ENCODE peak calls at places on chromosomes 4 and X, in eight cellular contexts. G, O, E, I, Q, T, J and R are unnamed samples. For H3K36me3 and H3K4me1, the result is how much of the 10 kb centered on the place peaks cover.

GRCh38 chr4:93776386-93777080 is 52.0 kb upstream of the ATOH1 start:
- DNase-seq in G (peak), O (no peak), E (no peak), I (no peak), Q (no peak), T (peak), J (no peak), R (no peak)

GRCh38 chrX:101057095-101057714 is 5.3 kb upstream of the TRMT2B start:
- DNase-seq in G (peak), O (peak), E (no peak), I (no peak), Q (no peak), T (peak), J (peak), R (no peak)

GRCh38 chrX:131746491-131746968 is 202.7 kb downstream of the OR13H1 start:
- DNase-seq in G (no peak), O (no peak), E (no peak), I (peak), Q (no peak), T (peak), J (peak), R (peak)

GRCh38 chr4:183905593-183906485 is 732 bp downstream of the STOX2 start:
- DNase-seq in G (peak), O (no peak), E (peak), I (peak), Q (peak), T (peak), J (no peak), R (peak)

GRCh38 chrX:41824551-41824950 is 98.8 kb downstream of the CASK start:
- DNase-seq in G (peak), O (no peak), E (no peak), I (no peak), Q (peak), T (peak), J (no peak), R (no peak)

GRCh38 chr4:126957555-126958440 is 675.0 kb upstream of the INTU start:
- DNase-seq in G (peak), O (no peak), E (no peak), I (no peak), Q (no peak), T (no peak), J (no peak), R (no peak)

GRCh38 chr4:105471566-105472176 is 2.2 kb downstream of the PPA2 start:
- DNase-seq in G (peak), O (peak), E (peak), I (peak), Q (peak), T (peak), J (peak), R (peak)

GRCh38 chr4:89868999-89869589 is 25.6 kb upstream of the MMRN1 start:
- DNase-seq in G (peak), O (no peak), E (no peak), I (no peak), Q (no peak), T (peak), J (no peak), R (no peak)

GRCh38 chr4:135274461-135274860 is 1072.9 kb upstream of the PABPC4L start:
- DNase-seq in G (no peak), O (no peak), E (no peak), I (no peak), Q (no peak), T (no peak), J (no peak), R (no peak)

GRCh38 chrX:12978205-12979010 is 3.5 kb downstream of the TMSB4X start:
- DNase-seq in G (peak), O (peak), E (no peak), I (peak), Q (peak), T (peak), J (peak), R (peak)

GRCh38 chr4:131547506-131547981 is 1601.5 kb upstream of the PCDH10 start:
- DNase-seq in G (no peak), O (no peak), E (no peak), I (no peak), Q (no peak), T (no peak), J (peak), R (no peak)

GRCh38 chrX:11241720-11242119 is 51.5 kb upstream of the AMELX start:
- DNase-seq in G (no peak), O (no peak), E (no peak), I (no peak), Q (no peak), T (no peak), J (no peak), R (no peak)

GRCh38 chr4:150176559-150176958 is 98.3 kb downstream of the DCLK2 start:
- DNase-seq in G (peak), O (no peak), E (no peak), I (no peak), Q (peak), T (no peak), J (no peak), R (no peak)

GRCh38 chr4:182429896-182430295 is 186.7 kb downstream of the TENM3 start:
- DNase-seq in G (no peak), O (no peak), E (no peak), I (no peak), Q (no peak), T (no peak), J (no peak), R (no peak)

GRCh38 chrX:2629316-2630168 is 61.6 kb upstream of the CD99 start:
- DNase-seq in G (no peak), O (peak), E (no peak), I (no peak), Q (no peak), T (no peak), J (peak), R (peak)

GRCh38 chr4:89889289-89889688 is 5.4 kb upstream of the MMRN1 start:
- DNase-seq in G (peak), O (no peak), E (no peak), I (no peak), Q (no peak), T (peak), J (no peak), R (no peak)

GRCh38 chrX:110108381-110108796 is 105.5 kb downstream of the TMEM164 start:
- DNase-seq in G (peak), O (no peak), E (no peak), I (no peak), Q (no peak), T (no peak), J (no peak), R (no peak)

GRCh38 chrX:108261541-108262218 is 170.1 kb downstream of the ATG4A start:
- DNase-seq in G (peak), O (no peak), E (peak), I (no peak), Q (peak), T (peak), J (no peak), R (no peak)

GRCh38 chrX:107743995-107744394 is 31.6 kb downstream of the TSC22D3 start:
- DNase-seq in G (no peak), O (no peak), E (no peak), I (no peak), Q (no peak), T (no peak), J (no peak), R (no peak)

GRCh38 chr4:170672571-170672970 is 582.8 kb upstream of the AADAT start:
- DNase-seq in G (no peak), O (no peak), E (no peak), I (no peak), Q (no peak), T (peak), J (no peak), R (no peak)

GRCh38 chrX:134181261-134181660 is 55.7 kb upstream of the CCDC160 start:
- DNase-seq in G (no peak), O (no peak), E (no peak), I (no peak), Q (no peak), T (no peak), J (no peak), R (no peak)

GRCh38 chr4:6216588-6216987 is 16.2 kb upstream of the JAKMIP1 start:
- DNase-seq in G (no peak), O (no peak), E (no peak), I (no peak), Q (no peak), T (no peak), J (no peak), R (no peak)

GRCh38 chr4:5998333-5998936 is 19.8 kb downstream of the C4orf50 start:
- DNase-seq in G (peak), O (no peak), E (peak), I (peak), Q (peak), T (peak), J (peak), R (peak)

GRCh38 chrX:39020051-39020669 is 218.9 kb downstream of the MID1IP1 start:
- DNase-seq in G (no peak), O (no peak), E (no peak), I (no peak), Q (no peak), T (no peak), J (no peak), R (no peak)

GRCh38 chr4:112862318-112862674 is 187.2 kb upstream of the ANK2 start:
- DNase-seq in G (no peak), O (no peak), E (no peak), I (no peak), Q (no peak), T (no peak), J (no peak), R (no peak)

GRCh38 chrX:42248226-42248625 is 324.9 kb upstream of the CASK start:
- DNase-seq in G (peak), O (no peak), E (no peak), I (no peak), Q (no peak), T (no peak), J (no peak), R (no peak)

GRCh38 chr4:128572778-128573241 is 236.7 kb upstream of the JADE1 start:
- DNase-seq in G (no peak), O (peak), E (no peak), I (no peak), Q (no peak), T (peak), J (no peak), R (no peak)

GRCh38 chrX:12113321-12113720 is 25.0 kb upstream of the FRMPD4 start:
- DNase-seq in G (no peak), O (no peak), E (no peak), I (no peak), Q (no peak), T (peak), J (no peak), R (no peak)

GRCh38 chr4:182969651-182970279 is 52.6 kb upstream of the DCTD start:
- DNase-seq in G (no peak), O (no peak), E (no peak), I (no peak), Q (no peak), T (peak), J (no peak), R (no peak)

DNA sequence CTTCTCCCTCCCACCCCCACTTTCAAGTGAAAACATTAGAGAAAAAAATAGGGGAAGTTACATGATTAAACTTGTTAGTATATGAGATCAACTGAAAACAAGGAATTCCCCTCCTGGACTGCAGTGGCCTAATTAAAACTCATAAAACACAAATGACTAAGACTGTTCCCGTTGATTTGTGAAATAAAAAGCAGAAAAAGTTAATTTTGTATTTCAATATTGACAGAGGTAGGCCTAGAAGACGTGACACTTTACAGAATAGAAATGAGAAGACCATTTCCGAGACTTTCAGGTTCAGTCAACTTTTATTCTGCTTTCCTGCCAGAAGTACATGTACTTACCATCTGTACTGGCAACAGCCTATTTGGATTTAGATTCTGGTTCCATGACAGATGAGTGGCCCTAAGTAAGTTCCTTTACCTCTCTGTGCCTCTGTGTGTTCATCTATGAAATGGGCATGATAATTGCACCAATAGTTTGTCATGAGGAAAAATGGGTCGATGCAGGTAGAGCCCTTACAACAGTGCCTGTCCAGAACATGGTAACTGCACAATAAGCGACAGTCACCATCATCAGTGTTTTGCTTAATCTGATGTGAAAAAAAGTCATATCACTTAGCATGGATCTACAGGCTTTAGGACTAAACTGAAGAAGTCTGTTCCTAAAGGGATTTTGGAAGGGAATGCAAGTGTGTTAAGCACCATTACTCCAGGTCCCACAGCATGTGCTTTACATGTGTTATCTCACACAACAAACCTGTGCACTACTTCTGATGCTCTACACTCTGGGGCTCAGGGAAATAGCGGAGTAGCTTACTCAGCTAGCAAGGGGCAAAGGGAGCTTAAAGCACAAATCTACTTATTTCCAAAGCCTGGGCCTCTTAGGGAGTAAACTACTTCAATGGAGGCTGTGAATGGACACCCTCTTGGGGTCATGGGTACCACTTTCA is 562.3 kb upstream of the DIPK2B start:
- DNase-seq in G (no peak), O (no peak), E (no peak), I (no peak), Q (no peak), T (peak), J (no peak), R (peak)
- H3K36me3 ChIP-seq in G (under half), O (under half), E (under half), I (under half), Q (under half), T (half or more), J (under half), R (under half)

DNA sequence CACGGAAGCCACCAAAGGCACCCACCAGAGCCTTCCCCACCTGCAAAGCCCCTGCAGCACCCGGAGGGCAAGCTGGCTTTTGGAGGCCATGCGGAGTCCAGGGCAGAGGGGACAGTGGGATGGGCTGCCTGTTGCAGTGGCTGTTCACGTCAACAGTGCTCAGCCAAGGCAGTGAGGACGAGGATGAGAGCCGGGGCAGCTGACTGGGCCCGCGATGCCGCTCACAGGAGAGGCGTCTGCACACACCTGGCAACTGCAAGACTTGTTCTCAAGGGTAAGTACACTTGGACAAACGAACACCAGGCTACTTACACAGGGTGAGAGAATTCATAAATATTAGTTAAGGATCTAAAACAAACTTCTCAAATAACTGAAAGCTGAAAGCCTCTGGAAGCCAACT is 19.6 kb downstream of the FGFR3 start:
- DNase-seq in G (no peak), O (no peak), E (no peak), I (no peak), Q (no peak), T (no peak), J (no peak), R (no peak)
- H3K4me3 ChIP-seq in G (no peak), O (no peak), E (no peak), I (no peak), Q (no peak), T (no peak), J (no peak), R (no peak)

GRCh38 chr4:72323227-72323626 is 245.8 kb downstream of the ADAMTS3 start:
- DNase-seq in G (peak), O (no peak), E (no peak), I (no peak), Q (no peak), T (peak), J (no peak), R (no peak)

GRCh38 chr4:72330381-72330780 is 238.6 kb downstream of the ADAMTS3 start:
- DNase-seq in G (no peak), O (no peak), E (no peak), I (no peak), Q (no peak), T (no peak), J (no peak), R (no peak)

GRCh38 chr4:72326692-72327632 is 242.1 kb downstream of the ADAMTS3 start:
- DNase-seq in G (peak), O (no peak), E (no peak), I (no peak), Q (peak), T (peak), J (peak), R (no peak)

GRCh38 chr4:72320185-72320948 is 248.7 kb downstream of the ADAMTS3 start:
- DNase-seq in G (no peak), O (no peak), E (no peak), I (no peak), Q (no peak), T (no peak), J (no peak), R (no peak)

GRCh38 chr4:72325215-72325614 is 243.8 kb downstream of the ADAMTS3 start:
- DNase-seq in G (no peak), O (no peak), E (no peak), I (no peak), Q (peak), T (peak), J (no peak), R (no peak)
- H3K4me1 ChIP-seq in G (under half), O (under half), E (under half), I (under half), Q (under half), T (under half), J (under half), R (under half)

GRCh38 chr4:109820563-109820962 is 5.0 kb downstream of the GAR1 start:
- DNase-seq in G (peak), O (no peak), E (peak), I (no peak), Q (no peak), T (no peak), J (no peak), R (no peak)
- H3K36me3 ChIP-seq in G (under half), O (under half), E (under half), I (under half), Q (under half), T (under half), J (half or more), R (half or more)

DNA sequence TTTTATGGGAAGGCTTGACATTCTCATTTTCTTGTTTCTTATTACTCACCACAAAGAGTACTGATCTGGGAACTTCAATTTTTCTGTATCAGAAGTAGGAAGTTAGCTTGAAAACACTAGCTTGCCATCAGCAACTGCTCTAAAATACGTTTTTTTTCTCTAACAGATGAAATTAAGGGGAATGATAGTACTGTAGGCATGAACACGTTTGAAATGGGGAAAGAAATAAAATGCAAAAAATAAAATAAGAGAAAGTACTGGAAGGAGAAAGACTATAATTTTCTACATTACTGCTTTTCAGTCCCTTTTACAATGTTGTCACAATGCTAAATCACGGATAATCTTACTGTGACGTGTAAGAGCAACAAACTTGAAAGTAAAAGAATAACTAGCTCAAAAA is 1.5 kb downstream of the RADX start:
- DNase-seq in G (no peak), O (no peak), E (no peak), I (no peak), Q (no peak), T (no peak), J (peak), R (no peak)
- H3K4me3 ChIP-seq in G (no peak), O (peak), E (no peak), I (no peak), Q (no peak), T (no peak), J (peak), R (peak)

GRCh38 chr4:16833722-16834121 is 64.7 kb downstream of the LDB2 start:
- DNase-seq in G (no peak), O (no peak), E (no peak), I (no peak), Q (no peak), T (no peak), J (no peak), R (no peak)
- H3K4me1 ChIP-seq in G (under half), O (under half), E (under half), I (under half), Q (under half), T (under half), J (under half), R (under half)

GRCh38 chrX:118679290-118679689 is 48.1 kb upstream of the IL13RA1 start:
- DNase-seq in G (no peak), O (no peak), E (no peak), I (no peak), Q (no peak), T (no peak), J (no peak), R (no peak)

GRCh38 chrX:118675966-118676349 is 51.4 kb upstream of the IL13RA1 start:
- DNase-seq in G (no peak), O (no peak), E (no peak), I (no peak), Q (no peak), T (no peak), J (no peak), R (no peak)

GRCh38 chrX:118677318-118677717 is 50.1 kb upstream of the IL13RA1 start:
- DNase-seq in G (no peak), O (no peak), E (no peak), I (no peak), Q (no peak), T (no peak), J (no peak), R (no peak)

GRCh38 chrX:118675336-118675965 is 52.0 kb upstream of the IL13RA1 start:
- DNase-seq in G (no peak), O (no peak), E (no peak), I (no peak), Q (no peak), T (no peak), J (no peak), R (no peak)
- H3K36me3 ChIP-seq in G (under half), O (under half), E (under half), I (under half), Q (under half), T (under half), J (under half), R (half or more)

DNA sequence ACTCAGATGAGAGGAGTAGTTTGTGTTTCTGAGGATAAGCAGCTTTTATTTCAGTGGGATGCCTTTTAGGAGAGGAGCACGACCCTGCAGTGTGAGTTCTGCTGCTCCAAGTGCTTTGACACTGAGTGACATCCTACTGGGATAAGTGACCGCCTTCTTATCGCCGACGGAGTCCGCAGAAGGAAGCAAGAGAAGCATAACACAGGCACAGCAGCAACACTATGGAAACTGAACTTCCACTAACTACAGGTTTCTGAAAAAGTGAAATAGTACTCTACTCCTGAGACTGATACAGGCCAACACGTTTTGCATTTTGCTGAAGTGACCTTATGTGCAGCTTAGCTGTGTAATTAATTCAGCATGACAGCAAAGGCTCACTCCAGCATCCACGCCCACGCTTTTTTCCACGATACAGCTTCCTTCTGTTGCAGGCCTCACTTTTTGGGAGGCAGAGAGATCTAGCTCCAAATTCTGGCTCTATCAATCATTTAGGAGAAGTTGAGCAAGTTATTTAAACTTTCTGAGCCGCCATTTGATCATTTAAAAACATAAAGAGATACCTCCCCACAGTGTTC is 160.4 kb downstream of the AFAP1 start:
- DNase-seq in G (peak), O (peak), E (no peak), I (peak), Q (no peak), T (no peak), J (no peak), R (no peak)
- H3K4me3 ChIP-seq in G (no peak), O (no peak), E (no peak), I (no peak), Q (no peak), T (no peak), J (no peak), R (no peak)